ENCODE peak calls at places on chromosomes 16 and 17, in ten cellular contexts. X is transverse colon, Q is ovary, L is GM12878, J is H1, F is A549, S is esophagus muscularis mucosa, E is sigmoid colon, V is upper lobe of left lung, A is K562. B is an unnamed sample. For H3K9me3, the result is how much of the 10 kb centered on the place peaks cover.

GRCh38 chr16:86062271-86062965 is 163.5 kb downstream of the IRF8 start:
- DNase-seq in X (no peak), Q (no peak), L (no peak), J (no peak), F (no peak), S (no peak), E (no peak), V (no peak), A (no peak), B (no peak)

GRCh38 chr17:37177234-37177633 is 198.6 kb upstream of the C17orf78 start:
- DNase-seq in X (no peak), Q (no peak), L (no peak), J (no peak), F (no peak), S (no peak), E (no peak), V (no peak), A (no peak), B (no peak)

GRCh38 chr17:38870259-38871165 is 654 bp downstream of the LASP1 start:
- DNase-seq in X (peak), Q (peak), L (no peak), J (no peak), F (peak), S (no peak), E (peak), V (peak), A (peak), B (peak)

GRCh38 chr17:72432143-72432604 is 311.4 kb downstream of the SOX9 start:
- DNase-seq in X (peak), Q (no peak), L (no peak), J (no peak), F (no peak), S (no peak), E (no peak), V (no peak), A (no peak), B (no peak)

GRCh38 chr16:51638338-51639135 is 487.5 kb upstream of the SALL1 start:
- DNase-seq in X (no peak), Q (no peak), L (no peak), J (no peak), F (no peak), S (no peak), E (no peak), V (no peak), A (no peak), B (no peak)

GRCh38 chr16:2762711-2763110 is 10.3 kb downstream of the SRRM2 start:
- DNase-seq in X (no peak), Q (no peak), L (no peak), J (no peak), F (no peak), S (no peak), E (no peak), V (no peak), A (no peak), B (no peak)

GRCh38 chr16:30774367-30775130 is 12.4 kb downstream of the RNF40 start:
- DNase-seq in X (no peak), Q (no peak), L (no peak), J (no peak), F (no peak), S (no peak), E (no peak), V (no peak), A (no peak), B (no peak)

GRCh38 chr16:29815032-29815721 is 775 bp upstream of the PAGR1 start:
- DNase-seq in X (no peak), Q (peak), L (no peak), J (no peak), F (no peak), S (no peak), E (peak), V (no peak), A (peak), B (peak)

GRCh38 chr16:67537270-67537635 is 8.6 kb downstream of the RIPOR1 start:
- DNase-seq in X (peak), Q (peak), L (no peak), J (no peak), F (no peak), S (no peak), E (peak), V (peak), A (no peak), B (no peak)

GRCh38 chr16:89145406-89146161 is 26.0 kb upstream of the CDH15 start:
- DNase-seq in X (no peak), Q (peak), L (no peak), J (no peak), F (no peak), S (no peak), E (no peak), V (no peak), A (no peak), B (no peak)

GRCh38 chr17:50056961-50057330 is 1.0 kb downstream of the ITGA3 start:
- DNase-seq in X (peak), Q (no peak), L (no peak), J (no peak), F (peak), S (no peak), E (no peak), V (peak), A (no peak), B (no peak)

GRCh38 chr17:44794699-44795413 is 35.2 kb downstream of the GJC1 start:
- DNase-seq in X (no peak), Q (peak), L (no peak), J (no peak), F (peak), S (no peak), E (peak), V (no peak), A (no peak), B (no peak)

GRCh38 chr16:52861614-52862022 is 191.1 kb downstream of the CHD9NB start:
- DNase-seq in X (peak), Q (no peak), L (no peak), J (peak), F (peak), S (peak), E (no peak), V (no peak), A (no peak), B (no peak)

GRCh38 chr17:7944321-7944720 is 12.3 kb downstream of the CNTROB start:
- DNase-seq in X (no peak), Q (no peak), L (no peak), J (no peak), F (no peak), S (no peak), E (no peak), V (no peak), A (no peak), B (no peak)

GRCh38 chr17:42312035-42312284 is 23.7 kb downstream of the STAT5A start:
- DNase-seq in X (no peak), Q (no peak), L (no peak), J (no peak), F (no peak), S (no peak), E (no peak), V (no peak), A (no peak), B (no peak)

GRCh38 chr16:50152386-50152806 is 710 bp upstream of the TENT4B start:
- DNase-seq in X (peak), Q (no peak), L (peak), J (peak), F (peak), S (no peak), E (peak), V (peak), A (no peak), B (peak)

GRCh38 chr17:72030067-72030899 is 90.5 kb upstream of the SOX9 start:
- DNase-seq in X (peak), Q (no peak), L (peak), J (peak), F (peak), S (no peak), E (no peak), V (peak), A (no peak), B (no peak)

GRCh38 chr16:60636117-60636516 is 1400.1 kb downstream of the CDH8 start:
- DNase-seq in X (no peak), Q (no peak), L (no peak), J (peak), F (no peak), S (no peak), E (no peak), V (no peak), A (no peak), B (no peak)

GRCh38 chr17:82234211-82235055 is 5.6 kb downstream of the SLC16A3 start:
- DNase-seq in X (no peak), Q (no peak), L (no peak), J (no peak), F (no peak), S (no peak), E (no peak), V (no peak), A (peak), B (peak)

GRCh38 chr17:12985431-12986285 is 32.2 kb downstream of the ELAC2 start:
- DNase-seq in X (no peak), Q (no peak), L (no peak), J (no peak), F (no peak), S (no peak), E (no peak), V (no peak), A (no peak), B (no peak)

GRCh38 chr16:275786-276232 is at the start of gene RGS11:
- DNase-seq in X (no peak), Q (no peak), L (no peak), J (no peak), F (no peak), S (no peak), E (no peak), V (no peak), A (no peak), B (no peak)

GRCh38 chr17:2853722-2854580 is 57.7 kb downstream of the RAP1GAP2 start:
- DNase-seq in X (peak), Q (no peak), L (no peak), J (no peak), F (peak), S (no peak), E (no peak), V (peak), A (peak), B (no peak)

GRCh38 chr17:67049025-67049739 is 4.8 kb downstream of the CACNG1 start:
- DNase-seq in X (no peak), Q (no peak), L (no peak), J (no peak), F (no peak), S (no peak), E (no peak), V (no peak), A (no peak), B (no peak)

GRCh38 chr16:53608094-53608493 is 95.6 kb downstream of the RPGRIP1L start:
- DNase-seq in X (no peak), Q (no peak), L (no peak), J (no peak), F (no peak), S (no peak), E (no peak), V (no peak), A (no peak), B (no peak)

GRCh38 chr16:67506468-67506867 is 22.2 kb upstream of the RIPOR1 start:
- DNase-seq in X (no peak), Q (no peak), L (no peak), J (no peak), F (no peak), S (no peak), E (no peak), V (no peak), A (no peak), B (no peak)

GRCh38 chr16:69559164-69559563 is 6.6 kb upstream of the NFAT5 start:
- DNase-seq in X (no peak), Q (no peak), L (no peak), J (no peak), F (no peak), S (no peak), E (no peak), V (no peak), A (no peak), B (no peak)

GRCh38 chr17:17528696-17529652 is 32.8 kb upstream of the RASD1 start:
- DNase-seq in X (no peak), Q (no peak), L (no peak), J (no peak), F (no peak), S (no peak), E (no peak), V (peak), A (no peak), B (no peak)

GRCh38 chr17:80477647-80478478 is 1.5 kb upstream of the NPTX1 start:
- DNase-seq in X (peak), Q (peak), L (no peak), J (no peak), F (peak), S (no peak), E (peak), V (no peak), A (peak), B (no peak)
- TF ChIP-seq CTCF in X (peak), Q (peak), L (peak), J (peak), F (peak), S (peak), E (peak), V (peak), A (peak), B (peak)

DNA sequence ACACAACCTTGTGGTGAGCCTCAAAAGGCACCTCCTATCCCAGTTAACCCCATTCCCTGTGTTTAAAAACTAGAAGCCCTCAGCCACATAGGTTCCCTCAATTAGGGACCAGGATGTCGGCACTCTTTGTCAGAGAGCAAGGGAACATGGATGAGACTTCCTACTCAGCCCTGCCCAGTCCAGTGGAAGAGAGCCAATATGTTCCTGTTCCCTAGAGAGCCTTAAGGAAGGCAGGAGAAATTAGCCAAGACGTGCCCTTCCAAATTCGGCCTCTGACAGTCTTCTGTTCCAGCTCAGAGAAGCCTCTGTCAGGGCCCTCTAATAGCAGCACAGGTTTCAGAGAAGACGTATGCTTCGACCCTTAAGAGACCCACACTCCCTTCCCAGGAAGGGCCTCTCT is 14.6 kb upstream of the DHRS13 start:
- DNase-seq in X (no peak), Q (no peak), L (no peak), J (no peak), F (no peak), S (no peak), E (no peak), V (no peak), A (no peak), B (no peak)
- TF ChIP-seq EP300 in X (no peak), Q (no peak), L (no peak), J (no peak), F (no peak), S (no peak), E (no peak), V (no peak), A (no peak), B (no peak)

DNA sequence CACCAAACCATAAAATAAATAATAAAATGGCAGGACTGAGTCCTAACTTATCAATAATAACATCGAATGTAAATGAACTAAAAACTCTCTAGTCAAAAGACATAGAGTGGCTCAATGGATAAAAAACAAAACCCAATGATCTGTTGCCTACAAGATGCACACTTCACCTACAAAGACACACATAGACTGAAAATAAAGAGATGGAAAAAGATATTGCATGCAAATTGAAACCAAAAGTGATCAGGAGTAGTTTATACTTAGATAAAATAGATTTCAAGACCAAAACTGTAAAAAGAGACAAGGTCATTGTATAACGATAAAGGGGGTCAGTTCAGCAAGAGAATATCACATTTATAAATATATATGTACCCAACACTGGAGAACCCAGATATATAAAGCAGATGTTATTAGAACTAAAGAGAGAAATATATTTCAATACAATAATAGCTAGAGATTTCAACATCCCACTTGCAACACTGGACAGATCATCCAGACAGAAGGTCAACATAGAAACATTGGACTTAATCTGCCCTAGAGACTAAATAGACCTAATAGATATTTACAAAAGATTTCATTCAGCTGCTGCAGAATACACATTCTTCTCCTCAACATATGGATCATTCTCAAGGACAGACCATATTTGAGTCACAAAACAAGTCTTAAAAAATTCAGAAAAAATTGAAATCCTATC is 29.8 kb downstream of the SLC47A2 start:
- DNase-seq in X (no peak), Q (no peak), L (no peak), J (no peak), F (no peak), S (no peak), E (no peak), V (no peak), A (no peak), B (no peak)
- H3K9me3 ChIP-seq in X (under half), Q (under half), L (under half), J (under half), F (under half), S (under half), E (under half), V (under half), A (under half), B (under half)

GRCh38 chr17:22507823-22508222 is 815.5 kb downstream of the KCNJ18 start:
- DNase-seq in X (no peak), Q (no peak), L (no peak), J (no peak), F (peak), S (no peak), E (no peak), V (no peak), A (no peak), B (no peak)
- TF ChIP-seq CTCF in X (no peak), Q (no peak), L (no peak), J (no peak), F (no peak), S (no peak), E (no peak), V (no peak), A (peak), B (no peak)

DNA sequence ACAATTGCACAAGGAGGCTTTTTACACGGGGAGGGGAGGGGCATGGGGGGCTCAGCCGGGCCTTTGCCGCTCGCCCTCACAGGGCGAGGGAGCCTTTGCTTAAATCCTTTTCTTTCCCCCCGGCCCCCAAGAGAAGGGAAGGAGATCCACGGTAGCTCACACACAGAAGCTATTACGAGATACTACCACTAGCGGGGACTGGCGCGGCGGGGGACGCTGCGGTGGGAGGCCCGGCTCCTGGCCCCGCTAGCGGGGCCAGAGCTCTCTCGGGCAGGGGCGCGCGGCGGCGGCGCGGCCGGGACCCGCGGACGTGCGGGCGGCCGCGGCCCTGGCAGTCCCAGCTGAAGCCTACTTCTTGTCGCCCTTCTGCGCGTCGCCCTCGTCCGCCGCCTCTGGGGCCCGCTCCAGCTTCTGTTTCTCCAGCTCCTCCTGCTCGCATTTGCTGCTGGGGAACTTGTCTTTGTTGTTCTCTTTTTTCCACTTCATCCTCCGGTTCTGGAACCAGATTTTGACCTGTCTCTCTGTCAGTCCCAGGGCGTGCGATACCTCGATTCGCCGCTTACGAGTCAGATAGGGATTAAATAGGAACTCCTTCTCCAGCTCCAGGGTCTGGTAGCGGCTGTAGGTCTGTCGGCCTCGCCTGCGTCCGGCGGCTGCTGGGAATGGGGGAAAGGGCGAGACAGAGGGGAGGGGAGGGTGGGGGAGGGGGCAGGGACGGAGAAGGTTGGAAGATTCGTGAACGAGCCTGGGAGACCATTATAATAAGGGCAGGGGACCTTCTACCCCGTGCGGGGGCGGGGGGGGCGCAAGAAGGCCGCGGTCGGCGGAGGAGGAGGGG is 2.0 kb downstream of the HOXB8 start:
- DNase-seq in X (peak), Q (no peak), L (no peak), J (no peak), F (peak), S (no peak), E (no peak), V (no peak), A (no peak), B (no peak)
- TF ChIP-seq EP300 in X (no peak), Q (no peak), L (no peak), J (no peak), F (no peak), S (no peak), E (no peak), V (no peak), A (no peak), B (no peak)

GRCh38 chr16:34743115-34743514 is 1283.7 kb downstream of the TP53TG3F start:
- DNase-seq in X (no peak), Q (no peak), L (no peak), J (no peak), F (no peak), S (no peak), E (no peak), V (no peak), A (no peak), B (no peak)
- H3K9me3 ChIP-seq in X (under half), Q (under half), L (under half), J (under half), F (under half), S (under half), E (under half), V (half or more), A (under half), B (under half)

GRCh38 chr16:75701361-75701760 is at the start of gene DUXB:
- DNase-seq in X (no peak), Q (no peak), L (no peak), J (no peak), F (no peak), S (no peak), E (no peak), V (no peak), A (no peak), B (no peak)

GRCh38 chr16:75697571-75697970 is 3.7 kb downstream of the DUXB start:
- DNase-seq in X (no peak), Q (no peak), L (no peak), J (no peak), F (no peak), S (no peak), E (no peak), V (no peak), A (no peak), B (no peak)

DNA sequence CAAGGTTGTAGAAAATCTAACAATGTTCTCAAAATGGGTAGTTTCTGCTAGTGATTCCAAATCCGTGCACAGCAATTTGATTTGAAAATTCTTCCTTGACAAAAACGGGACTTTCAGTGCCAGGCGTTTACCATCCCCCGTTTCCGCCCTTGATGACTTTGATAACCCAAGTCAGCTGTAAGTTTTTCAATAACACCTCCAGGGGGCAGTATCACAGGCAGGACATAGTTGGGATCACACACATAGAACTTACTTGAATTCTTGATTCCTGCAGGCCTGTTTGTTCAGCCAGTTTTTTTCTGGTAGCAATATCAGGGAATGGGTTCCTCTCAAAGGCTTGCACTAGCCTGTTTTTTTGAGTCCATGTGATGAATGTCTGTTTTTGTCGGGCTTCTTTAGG is 5.6 kb downstream of the DUXB start:
- DNase-seq in X (no peak), Q (no peak), L (no peak), J (no peak), F (peak), S (no peak), E (no peak), V (no peak), A (peak), B (no peak)
- TF ChIP-seq CTCF in X (peak), Q (no peak), L (no peak), J (peak), F (peak), S (no peak), E (no peak), V (no peak), A (peak), B (no peak)

GRCh38 chr17:80453126-80453979 is 23.1 kb downstream of the NPTX1 start:
- DNase-seq in X (no peak), Q (no peak), L (no peak), J (no peak), F (no peak), S (no peak), E (no peak), V (no peak), A (no peak), B (no peak)
- TF ChIP-seq EP300 in X (no peak), Q (no peak), L (no peak), J (no peak), F (no peak), S (no peak), E (no peak), V (no peak), A (no peak), B (no peak)

GRCh38 chr16:34758835-34759234 is 1299.4 kb downstream of the TP53TG3F start:
- DNase-seq in X (no peak), Q (no peak), L (no peak), J (no peak), F (no peak), S (no peak), E (no peak), V (no peak), A (no peak), B (no peak)
- H3K9me3 ChIP-seq in X (under half), Q (under half), L (under half), J (under half), F (under half), S (under half), E (under half), V (half or more), A (under half), B (under half)

B was measured in suprapubic skin.